ENCODE peak calls at places on chromosomes 5 and 9, in six cellular contexts. I, M, A, V, G and N are unnamed samples. For H3K4me1, the result is how much of the 10 kb centered on the place peaks cover.

GRCh38 chr9:91160181-91160580 is 201.5 kb downstream of the AUH start:
- DNase-seq in M (no peak), V (no peak), A (no peak), G (no peak), I (no peak), N (peak)

GRCh38 chr5:141343242-141343952 is at the start of gene PCDHGA3:
- DNase-seq in I (no peak), G (no peak), M (peak), V (no peak), A (no peak), N (no peak)

GRCh38 chr5:133967715-133968056 is 739 bp downstream of the C5orf15 start:
- DNase-seq in I (no peak), G (no peak), A (peak), V (no peak), M (peak), N (no peak)

GRCh38 chr9:91847576-91847975 is 102.5 kb downstream of the ROR2 start:
- DNase-seq in G (no peak), V (no peak), A (peak), I (peak), M (no peak), N (peak)

GRCh38 chr5:78587775-78588291 is 60.7 kb downstream of the LHFPL2 start:
- DNase-seq in I (no peak), M (peak), V (no peak), G (no peak), A (no peak), N (no peak)

GRCh38 chr9:92611621-92612275 is 58.2 kb downstream of the IPPK start:
- DNase-seq in A (peak), G (no peak), I (no peak), M (no peak), V (no peak), N (no peak)

GRCh38 chr5:36607114-36607561 is 732 bp downstream of the SLC1A3 start:
- DNase-seq in M (no peak), G (peak), I (no peak), A (peak), V (no peak), N (no peak)

GRCh38 chr9:4832786-4833579 is 40.2 kb downstream of the RCL1 start:
- DNase-seq in G (no peak), M (peak), I (no peak), A (no peak), V (no peak), N (no peak)

GRCh38 chr9:120878188-120879130 is 1.5 kb upstream of the PHF19 start:
- DNase-seq in V (no peak), A (no peak), I (peak), M (no peak), G (no peak), N (no peak)
- H3K4me1 ChIP-seq in V (under half), A (under half), I (under half), M (under half), G (under half), N (under half)

GRCh38 chr5:54851449-54851848 is 133.9 kb downstream of the ESM1 start:
- DNase-seq in M (no peak), G (no peak), V (no peak), I (no peak), A (no peak), N (no peak)

GRCh38 chr5:54844905-54845566 is 140.4 kb downstream of the ESM1 start:
- DNase-seq in G (no peak), M (peak), A (no peak), I (no peak), V (no peak), N (no peak)

GRCh38 chr5:54841481-54841880 is 143.9 kb downstream of the ESM1 start:
- DNase-seq in G (no peak), V (no peak), A (no peak), M (no peak), I (no peak), N (no peak)

GRCh38 chr5:54845567-54845941 is 139.8 kb downstream of the ESM1 start:
- DNase-seq in I (no peak), A (no peak), V (no peak), G (no peak), M (no peak), N (no peak)
- H3K4me1 ChIP-seq in I (under half), A (under half), V (under half), G (under half), M (under half), N (under half)

GRCh38 chr9:131239307-131239975 is 36.9 kb downstream of the FAM78A start:
- DNase-seq in G (no peak), V (no peak), M (no peak), I (no peak), A (no peak), N (no peak)
- H3K4me1 ChIP-seq in G (under half), V (under half), M (under half), I (under half), A (under half), N (under half)

GRCh38 chr9:136084191-136084944 is 10.7 kb downstream of the NACC2 start:
- DNase-seq in M (no peak), A (no peak), G (peak), I (no peak), V (no peak), N (no peak)
- H3K4me1 ChIP-seq in M (under half), A (under half), G (half or more), I (under half), V (under half), N (half or more)

GRCh38 chr9:127876764-127877562 is 512 bp downstream of the AK1 start:
- DNase-seq in I (no peak), A (peak), V (no peak), M (peak), G (peak), N (no peak)

GRCh38 chr9:127874301-127875216 is 2.9 kb downstream of the AK1 start:
- DNase-seq in M (no peak), V (no peak), A (peak), I (no peak), G (no peak), N (no peak)

GRCh38 chr9:127873886-127874285 is 3.6 kb downstream of the AK1 start:
- DNase-seq in M (peak), V (no peak), G (peak), A (peak), I (no peak), N (peak)

GRCh38 chr9:127876026-127876763 is 1.3 kb downstream of the AK1 start:
- DNase-seq in M (no peak), I (no peak), G (no peak), V (no peak), A (peak), N (no peak)

GRCh38 chr9:127875306-127875966 is 2.0 kb downstream of the AK1 start:
- DNase-seq in I (no peak), A (no peak), V (no peak), G (no peak), M (no peak), N (no peak)
- H3K4me1 ChIP-seq in I (under half), A (under half), V (under half), G (under half), M (under half), N (under half)

GRCh38 chr9:36150529-36151305 is 14.2 kb downstream of the GLIPR2 start:
- DNase-seq in G (no peak), A (no peak), M (no peak), I (no peak), V (no peak), N (no peak)

GRCh38 chr9:36152741-36153438 is 16.3 kb upstream of the CCIN start:
- DNase-seq in A (no peak), G (no peak), I (no peak), V (no peak), M (no peak), N (no peak)

GRCh38 chr9:36149197-36149596 is 12.7 kb downstream of the GLIPR2 start:
- DNase-seq in V (no peak), A (no peak), G (no peak), M (peak), I (no peak), N (no peak)

GRCh38 chr9:36154213-36154952 is 14.8 kb upstream of the CCIN start:
- DNase-seq in V (no peak), G (peak), I (no peak), M (peak), A (no peak), N (no peak)

GRCh38 chr9:36151306-36152210 is 15.0 kb downstream of the GLIPR2 start:
- DNase-seq in M (peak), A (no peak), I (peak), G (peak), V (no peak), N (no peak)
- H3K4me1 ChIP-seq in M (under half), A (under half), I (under half), G (under half), V (under half), N (half or more)

DNA sequence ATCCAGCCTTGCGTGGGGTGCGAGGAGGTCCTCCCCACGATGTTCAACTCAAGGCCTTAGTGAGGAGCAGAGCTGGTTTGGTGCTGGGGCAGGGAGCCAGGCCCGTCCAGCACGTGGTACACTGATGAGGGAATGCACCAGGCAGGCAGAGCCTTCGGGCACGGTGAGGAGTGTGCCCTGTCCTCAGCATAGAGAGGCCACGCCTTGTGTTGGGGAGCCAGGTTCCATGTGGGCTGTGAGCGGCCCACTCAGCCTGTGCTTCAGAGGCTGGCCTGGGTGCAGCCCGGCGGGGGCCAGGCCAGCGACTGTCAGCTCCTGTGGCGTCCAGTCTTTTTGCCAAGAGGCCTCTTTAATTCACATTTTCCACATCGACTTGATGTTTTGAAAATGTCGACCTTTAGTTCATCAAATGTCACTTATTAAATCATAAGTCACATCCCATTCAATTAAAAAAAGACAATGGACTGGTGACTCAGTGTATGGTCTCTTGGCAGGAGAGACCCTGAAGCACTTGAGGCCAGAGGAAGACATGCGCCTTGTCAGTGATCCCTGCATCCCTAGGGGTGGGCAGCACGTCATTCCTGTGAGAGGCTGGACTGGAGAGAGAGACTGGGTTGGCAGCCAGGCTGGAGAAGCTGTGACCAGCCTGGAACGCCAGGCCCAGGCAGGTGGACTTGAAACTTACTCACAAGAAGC is 21.7 kb downstream of the ERGIC1 start:
- DNase-seq in I (no peak), V (no peak), M (peak), A (peak), G (peak), N (peak)
- H3K4me1 ChIP-seq in I (under half), V (half or more), M (half or more), A (half or more), G (under half), N (under half)

DNA sequence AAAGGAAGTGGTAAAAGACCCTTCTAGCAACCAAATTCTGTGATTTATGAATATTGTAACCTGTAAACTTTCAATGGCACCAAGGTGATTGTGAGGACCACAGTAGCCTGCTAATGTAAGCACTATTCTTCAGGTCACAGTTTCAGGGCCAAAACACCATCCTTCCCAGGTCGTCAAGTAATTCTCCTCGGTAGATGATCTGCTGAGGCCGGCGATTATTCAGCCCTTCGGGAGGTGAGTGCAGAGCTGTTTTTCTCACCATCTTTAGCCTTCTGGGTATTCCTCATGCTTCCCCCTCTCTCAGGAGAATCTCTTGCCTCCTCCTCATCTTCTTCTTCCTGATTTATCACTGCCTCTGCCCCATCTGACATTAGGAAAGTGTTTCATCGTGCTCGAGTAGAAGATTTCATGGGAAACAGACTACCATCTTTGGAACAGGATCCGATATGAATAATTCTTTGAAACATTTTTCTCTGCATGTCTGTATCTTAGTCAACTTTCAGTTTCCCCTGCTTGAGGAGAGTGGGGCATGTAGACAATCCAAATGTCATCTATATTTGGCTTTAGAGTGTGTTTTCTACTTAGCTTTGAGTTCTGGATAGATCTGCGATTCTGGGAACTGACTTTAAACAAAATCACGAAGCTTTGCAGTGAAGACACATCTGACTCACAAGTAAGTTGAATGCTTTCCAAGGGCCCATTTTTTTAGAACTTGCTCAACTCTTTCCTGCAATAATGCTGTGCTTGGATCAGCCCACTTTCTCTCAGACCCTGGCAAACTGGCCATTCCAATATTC is 173.9 kb downstream of the AOPEP start:
- DNase-seq in G (no peak), V (no peak), I (no peak), A (no peak), M (peak), N (no peak)
- H3K4me1 ChIP-seq in G (under half), V (under half), I (under half), A (under half), M (under half), N (under half)

GRCh38 chr9:98962181-98962560 is 18.5 kb downstream of the COL15A1 start:
- DNase-seq in I (no peak), V (no peak), M (no peak), G (no peak), A (no peak), N (no peak)
- H3K4me1 ChIP-seq in I (under half), V (under half), M (under half), G (under half), A (under half), N (under half)